ENCODE peak calls at places on chromosome 21, in eight cellular contexts. Z is AG10803, K is mucosa of descending colon, I is adrenal gland, C is cardiac fibroblast, M is endothelial cell, U is heart left ventricle, V is HCT116. T is an unnamed sample.

GRCh38 chr21:25722631-25723030 is 12.1 kb downstream of the ATP5PF start:
- DNase-seq in Z (no peak), K (no peak), I (no peak), C (no peak), M (no peak), U (no peak), V (no peak), T (no peak)

GRCh38 chr21:44949161-44950015 is 9.6 kb downstream of the SLX9 start:
- DNase-seq in Z (peak), K (peak), I (peak), C (peak), M (peak), U (peak), V (peak), T (peak)

GRCh38 chr21:42683371-42684108 is 30.1 kb downstream of the PDE9A start:
- DNase-seq in Z (no peak), K (no peak), I (no peak), C (no peak), M (no peak), U (no peak), V (no peak), T (no peak)

GRCh38 chr21:44444286-44444931 is 10.9 kb upstream of the LRRC3 start:
- DNase-seq in Z (no peak), K (no peak), I (no peak), C (no peak), M (peak), U (no peak), V (peak), T (no peak)

GRCh38 chr21:37079211-37079824 is 6.3 kb downstream of the TTC3 start:
- DNase-seq in Z (no peak), K (no peak), I (no peak), C (no peak), M (no peak), U (no peak), V (no peak), T (no peak)

GRCh38 chr21:42744520-42745445 is 91.4 kb downstream of the PDE9A start:
- DNase-seq in Z (no peak), K (peak), I (no peak), C (no peak), M (no peak), U (no peak), V (no peak), T (no peak)

GRCh38 chr21:14602418-14602987 is 56.4 kb upstream of the SAMSN1 start:
- DNase-seq in Z (no peak), K (no peak), I (no peak), C (no peak), M (no peak), U (no peak), V (no peak), T (no peak)

GRCh38 chr21:33916200-33916567 is 580 bp upstream of the ATP5PO start:
- DNase-seq in Z (no peak), K (no peak), I (no peak), C (no peak), M (no peak), U (no peak), V (no peak), T (no peak)

GRCh38 chr21:37496972-37497371 is 130.4 kb downstream of the DYRK1A start:
- DNase-seq in Z (peak), K (no peak), I (no peak), C (peak), M (no peak), U (no peak), V (no peak), T (no peak)

GRCh38 chr21:43824250-43824882 is 35.0 kb downstream of the RRP1 start:
- DNase-seq in Z (peak), K (no peak), I (no peak), C (peak), M (no peak), U (no peak), V (no peak), T (no peak)

GRCh38 chr21:45550552-45551210 is 8.4 kb upstream of the SLC19A1 start:
- DNase-seq in Z (peak), K (no peak), I (no peak), C (no peak), M (no peak), U (no peak), V (no peak), T (no peak)

GRCh38 chr21:35111531-35111930 is 62.4 kb upstream of the RUNX1 start:
- DNase-seq in Z (no peak), K (no peak), I (no peak), C (no peak), M (no peak), U (no peak), V (no peak), T (no peak)

GRCh38 chr21:17911628-17912027 is 92.5 kb upstream of the C21orf91 start:
- DNase-seq in Z (peak), K (no peak), I (no peak), C (no peak), M (no peak), U (no peak), V (no peak), T (no peak)

GRCh38 chr21:16194851-16195251 is 465.1 kb downstream of the USP25 start:
- DNase-seq in Z (peak), K (no peak), I (peak), C (peak), M (no peak), U (no peak), V (no peak), T (no peak)

GRCh38 chr21:44760376-44760775 is 41.2 kb downstream of the UBE2G2 start:
- DNase-seq in Z (no peak), K (no peak), I (no peak), C (no peak), M (no peak), U (no peak), V (no peak), T (no peak)

GRCh38 chr21:10272216-10272615 is 249.2 kb upstream of the TPTE start:
- DNase-seq in Z (no peak), K (no peak), I (peak), C (no peak), M (peak), U (no peak), V (no peak), T (no peak)

GRCh38 chr21:36609654-36610053 is 89.3 kb upstream of the SIM2 start:
- DNase-seq in Z (no peak), K (no peak), I (no peak), C (no peak), M (no peak), U (no peak), V (no peak), T (no peak)

GRCh38 chr21:19810779-19811178 is 1187.4 kb upstream of the NCAM2 start:
- DNase-seq in Z (no peak), K (no peak), I (no peak), C (peak), M (no peak), U (no peak), V (no peak), T (no peak)

GRCh38 chr21:44353200-44353970 is at the start of gene TRPM2:
- DNase-seq in Z (peak), K (peak), I (no peak), C (peak), M (no peak), U (peak), V (no peak), T (no peak)

GRCh38 chr21:14321042-14321441 is 61.9 kb downstream of the HSPA13 start:
- DNase-seq in Z (peak), K (no peak), I (no peak), C (peak), M (no peak), U (no peak), V (no peak), T (no peak)

GRCh38 chr21:42350899-42351543 is at the start of gene TFF2:
- DNase-seq in Z (no peak), K (peak), I (peak), C (no peak), M (no peak), U (no peak), V (no peak), T (no peak)

GRCh38 chr21:35041122-35041521 is 8.0 kb downstream of the RUNX1 start:
- DNase-seq in Z (no peak), K (no peak), I (no peak), C (no peak), M (no peak), U (no peak), V (no peak), T (no peak)

GRCh38 chr21:18138507-18138906 is 106.1 kb upstream of the CHODL start:
- DNase-seq in Z (no peak), K (no peak), I (no peak), C (peak), M (no peak), U (no peak), V (no peak), T (no peak)

GRCh38 chr21:45386728-45387371 is 18.1 kb upstream of the COL18A1 start:
- DNase-seq in Z (peak), K (peak), I (peak), C (peak), M (peak), U (peak), V (no peak), T (no peak)

GRCh38 chr21:36915701-36916075 is 50.8 kb downstream of the HLCS start:
- DNase-seq in Z (no peak), K (no peak), I (no peak), C (no peak), M (no peak), U (no peak), V (no peak), T (no peak)

GRCh38 chr21:33402011-33402979 is 918 bp upstream of the IFNGR2 start:
- DNase-seq in Z (peak), K (peak), I (peak), C (peak), M (peak), U (peak), V (no peak), T (no peak)

GRCh38 chr21:16535100-16535418 is 805.3 kb downstream of the USP25 start:
- DNase-seq in Z (peak), K (no peak), I (peak), C (peak), M (no peak), U (peak), V (no peak), T (no peak)

GRCh38 chr21:33751120-33751519 is 108.8 kb downstream of the ITSN1 start:
- DNase-seq in Z (peak), K (no peak), I (no peak), C (peak), M (no peak), U (no peak), V (no peak), T (no peak)

GRCh38 chr21:44084496-44085241 is 22.5 kb upstream of the PWP2 start:
- DNase-seq in Z (no peak), K (no peak), I (peak), C (no peak), M (no peak), U (no peak), V (no peak), T (no peak)

GRCh38 chr21:22791986-22792560 is 1793.9 kb downstream of the NCAM2 start:
- DNase-seq in Z (peak), K (no peak), I (peak), C (peak), M (peak), U (no peak), V (no peak), T (no peak)

GRCh38 chr21:42839271-42840231 is 39.8 kb downstream of the WDR4 start:
- DNase-seq in Z (no peak), K (no peak), I (peak), C (no peak), M (no peak), U (no peak), V (no peak), T (no peak)

GRCh38 chr21:42666023-42666747 is 12.8 kb downstream of the PDE9A start:
- DNase-seq in Z (no peak), K (peak), I (peak), C (no peak), M (no peak), U (no peak), V (no peak), T (no peak)

GRCh38 chr21:18725653-18726052 is 322.1 kb upstream of the TMPRSS15 start:
- DNase-seq in Z (no peak), K (no peak), I (no peak), C (no peak), M (peak), U (no peak), V (no peak), T (no peak)

DNA sequence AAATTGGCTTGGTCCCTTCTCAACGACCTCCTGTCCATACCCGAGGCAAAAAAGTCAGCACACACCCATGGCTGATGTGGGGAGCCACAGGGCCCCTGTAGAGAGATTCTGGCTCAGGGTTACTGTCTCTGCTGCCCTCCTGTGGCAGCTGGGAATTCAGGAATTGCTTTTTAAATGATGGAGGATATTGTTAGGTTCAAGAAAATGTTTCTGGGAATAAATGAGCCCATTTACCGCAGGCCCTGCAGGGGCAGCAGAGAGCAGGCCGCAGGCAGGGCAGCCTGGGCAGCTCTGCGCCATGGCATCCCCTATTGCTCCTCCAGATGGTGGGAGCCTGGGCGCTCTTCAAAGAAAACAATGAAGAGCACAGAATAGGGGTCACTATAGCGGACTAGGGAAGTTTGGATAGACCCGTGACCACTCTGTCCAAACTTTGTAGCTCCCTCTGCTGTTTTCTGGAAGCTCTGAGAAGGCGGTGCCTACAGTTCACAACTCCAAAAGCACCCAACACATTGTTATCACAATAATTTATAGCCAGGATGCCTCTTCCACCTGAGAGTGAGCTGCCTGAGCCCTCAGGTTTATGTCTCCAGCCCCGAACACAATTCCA is 201.1 kb downstream of the BACH1 start:
- DNase-seq in Z (peak), K (no peak), I (peak), C (peak), M (peak), U (no peak), V (peak), T (no peak)
- TF ChIP-seq CTCF in Z (peak), K (no peak), I (peak), C (peak), M (peak), U (peak), V (peak), T (peak)

GRCh38 chr21:39153373-39153772 is 29.9 kb downstream of the PSMG1 start:
- DNase-seq in Z (no peak), K (no peak), I (no peak), C (peak), M (no peak), U (no peak), V (no peak), T (no peak)
- TF ChIP-seq CTCF in Z (peak), K (no peak), I (peak), C (peak), M (peak), U (no peak), V (peak), T (peak)

GRCh38 chr21:28018213-28018612 is 974.5 kb downstream of the LTN1 start:
- DNase-seq in Z (no peak), K (no peak), I (no peak), C (no peak), M (no peak), U (no peak), V (no peak), T (no peak)

GRCh38 chr21:28016571-28016970 is 976.1 kb downstream of the LTN1 start:
- DNase-seq in Z (no peak), K (no peak), I (no peak), C (peak), M (no peak), U (no peak), V (no peak), T (no peak)

GRCh38 chr21:28018741-28019669 is 973.7 kb downstream of the LTN1 start:
- DNase-seq in Z (no peak), K (no peak), I (peak), C (peak), M (no peak), U (no peak), V (no peak), T (no peak)
- TF ChIP-seq CTCF in Z (no peak), K (no peak), I (no peak), C (peak), M (no peak), U (no peak), V (no peak), T (peak)

GRCh38 chr21:23930565-23930964 is 1676.7 kb downstream of the MRPL39 start:
- DNase-seq in Z (no peak), K (no peak), I (no peak), C (no peak), M (no peak), U (no peak), V (no peak), T (no peak)

GRCh38 chr21:23939369-23940065 is 1667.8 kb downstream of the MRPL39 start:
- DNase-seq in Z (no peak), K (no peak), I (no peak), C (no peak), M (no peak), U (no peak), V (no peak), T (no peak)

GRCh38 chr21:23936991-23937390 is 1670.3 kb downstream of the MRPL39 start:
- DNase-seq in Z (no peak), K (no peak), I (no peak), C (no peak), M (no peak), U (no peak), V (no peak), T (no peak)

DNA sequence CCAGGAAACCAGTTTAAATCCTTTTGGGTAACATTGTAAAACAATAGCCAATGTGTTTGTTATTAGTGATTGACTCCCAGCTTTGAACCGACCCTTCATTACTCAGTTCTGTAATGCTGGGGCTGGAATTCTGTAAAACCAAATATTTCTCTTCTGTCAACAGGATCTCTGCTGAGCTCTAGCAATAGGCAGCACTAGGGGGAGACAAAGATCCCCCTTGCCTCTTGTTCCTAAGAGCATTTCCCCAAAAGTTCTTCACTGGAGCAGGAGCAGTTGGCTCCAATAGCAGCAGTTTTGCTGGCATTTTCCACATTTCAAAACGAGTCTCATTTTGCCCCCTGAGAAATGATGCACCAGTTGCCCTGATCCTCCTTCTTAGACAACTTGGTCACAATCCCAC is 1671.1 kb downstream of the MRPL39 start:
- DNase-seq in Z (no peak), K (no peak), I (peak), C (peak), M (no peak), U (no peak), V (no peak), T (no peak)
- TF ChIP-seq CTCF in Z (no peak), K (no peak), I (peak), C (peak), M (no peak), U (peak), V (no peak), T (peak)

GRCh38 chr21:41326414-41327080 is 9.9 kb downstream of the FAM3B start:
- DNase-seq in Z (no peak), K (no peak), I (no peak), C (no peak), M (no peak), U (no peak), V (no peak), T (no peak)

GRCh38 chr21:41321908-41322495 is 5.4 kb downstream of the FAM3B start:
- DNase-seq in Z (no peak), K (no peak), I (no peak), C (no peak), M (no peak), U (no peak), V (no peak), T (no peak)

GRCh38 chr21:41322496-41323382 is 6.1 kb downstream of the FAM3B start:
- DNase-seq in Z (no peak), K (no peak), I (no peak), C (no peak), M (no peak), U (no peak), V (no peak), T (peak)

GRCh38 chr21:41327753-41328152 is 11.2 kb downstream of the FAM3B start:
- DNase-seq in Z (no peak), K (no peak), I (no peak), C (no peak), M (no peak), U (no peak), V (no peak), T (no peak)

GRCh38 chr21:41325138-41325537 is 8.5 kb downstream of the FAM3B start:
- DNase-seq in Z (no peak), K (no peak), I (no peak), C (no peak), M (no peak), U (no peak), V (no peak), T (no peak)
- TF ChIP-seq CTCF in Z (no peak), K (no peak), I (no peak), C (no peak), M (no peak), U (no peak), V (no peak), T (no peak)

DNA sequence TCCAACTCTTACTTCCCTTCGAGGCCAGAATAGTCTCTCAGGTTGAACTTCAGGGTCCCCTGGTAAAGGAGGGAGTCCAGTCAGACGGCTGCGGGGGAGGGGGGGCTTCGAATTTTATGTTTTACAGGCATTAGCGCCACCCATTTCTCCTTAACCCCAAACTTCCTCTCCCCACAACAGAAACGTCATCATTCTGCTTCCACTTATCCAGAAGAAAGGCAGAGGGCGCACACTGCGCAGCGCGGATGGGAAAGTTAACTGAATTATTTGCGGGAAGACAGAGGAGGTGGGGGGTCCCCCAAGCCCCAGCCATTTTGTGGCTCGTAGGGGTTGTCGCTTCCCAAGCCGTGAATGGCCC is 529 bp upstream of the PRMT2 start:
- DNase-seq in Z (peak), K (no peak), I (peak), C (peak), M (no peak), U (peak), V (peak), T (no peak)
- TF ChIP-seq CTCF in Z (peak), K (no peak), I (no peak), C (no peak), M (peak), U (peak), V (no peak), T (peak)

GRCh38 chr21:31088196-31088751 is 50.0 kb upstream of the KRTAP19-8 start:
- DNase-seq in Z (no peak), K (no peak), I (no peak), C (no peak), M (no peak), U (no peak), V (no peak), T (no peak)
- TF ChIP-seq CTCF in Z (no peak), K (no peak), I (no peak), C (no peak), M (peak), U (no peak), V (no peak), T (no peak)

T was measured in progenitor cell of endocrine pancreas.